ENCODE peak calls at places on chromosomes 11 and 22, in nine cellular contexts. One of them, this sample, is unnamed.

GRCh38 chr11:284081-285020 is 4.6 kb upstream of the PGGHG start:
- DNase-seq in hypothalamus: no peak
- DNase-seq in brain microvascular endothelial cell: no peak
- DNase-seq in GM12891: no peak
- DNase-seq in GM04504: no peak
- DNase-seq in NCI-H1092: no peak
- DNase-seq in iris pigment epithelial cell: no peak
- DNase-seq in nephron progenitor cell: peak; percentile 59
- DNase-seq in testis: peak; percentile 11
- DNase-seq in this sample: no peak

GRCh38 chr11:2215230-2215560 is 43.6 kb upstream of the TH start:
- DNase-seq in brain microvascular endothelial cell: no peak
- DNase-seq in GM12891: no peak
- DNase-seq in GM04504: no peak
- DNase-seq in hypothalamus: no peak
- DNase-seq in NCI-H1092: no peak
- DNase-seq in nephron progenitor cell: no peak
- DNase-seq in testis: no peak
- DNase-seq in iris pigment epithelial cell: no peak
- DNase-seq in this sample: no peak

GRCh38 chr22:41418717-41419116 is 27.9 kb downstream of the TOB2 start:
- DNase-seq in hypothalamus: no peak
- DNase-seq in NCI-H1092: no peak
- DNase-seq in GM12891: no peak
- DNase-seq in brain microvascular endothelial cell: no peak
- DNase-seq in iris pigment epithelial cell: no peak
- DNase-seq in testis: no peak
- DNase-seq in nephron progenitor cell: no peak
- DNase-seq in GM04504: no peak
- DNase-seq in this sample: no peak

GRCh38 chr11:102824541-102824940 is 18.9 kb downstream of the MMP3 start:
- DNase-seq in brain microvascular endothelial cell: no peak
- DNase-seq in GM12891: no peak
- DNase-seq in nephron progenitor cell: no peak
- DNase-seq in testis: no peak
- DNase-seq in NCI-H1092: no peak
- DNase-seq in GM04504: no peak
- DNase-seq in hypothalamus: no peak
- DNase-seq in iris pigment epithelial cell: peak; percentile 11
- DNase-seq in this sample: no peak

GRCh38 chr11:21861314-21861713 is 331.6 kb upstream of the ANO5 start:
- DNase-seq in iris pigment epithelial cell: no peak
- DNase-seq in GM12891: no peak
- DNase-seq in hypothalamus: no peak
- DNase-seq in testis: no peak
- DNase-seq in GM04504: no peak
- DNase-seq in NCI-H1092: no peak
- DNase-seq in nephron progenitor cell: no peak
- DNase-seq in brain microvascular endothelial cell: no peak
- DNase-seq in this sample: no peak

GRCh38 chr11:20474176-20474950 is 86.8 kb downstream of the PRMT3 start:
- DNase-seq in brain microvascular endothelial cell: no peak
- DNase-seq in iris pigment epithelial cell: peak; percentile 2
- DNase-seq in GM04504: no peak
- DNase-seq in nephron progenitor cell: no peak
- DNase-seq in GM12891: no peak
- DNase-seq in testis: no peak
- DNase-seq in NCI-H1092: no peak
- DNase-seq in hypothalamus: peak; percentile 14
- DNase-seq in this sample: no peak

GRCh38 chr11:46366260-46366659 is 15.2 kb upstream of the MDK start:
- DNase-seq in iris pigment epithelial cell: no peak
- DNase-seq in brain microvascular endothelial cell: no peak
- DNase-seq in hypothalamus: no peak
- DNase-seq in NCI-H1092: no peak
- DNase-seq in GM12891: no peak
- DNase-seq in nephron progenitor cell: no peak
- DNase-seq in testis: no peak
- DNase-seq in GM04504: no peak
- DNase-seq in this sample: no peak

GRCh38 chr11:116473790-116474346 is 298.9 kb downstream of the BUD13 start:
- DNase-seq in iris pigment epithelial cell: no peak
- DNase-seq in hypothalamus: no peak
- DNase-seq in NCI-H1092: no peak
- DNase-seq in brain microvascular endothelial cell: no peak
- DNase-seq in GM12891: no peak
- DNase-seq in GM04504: no peak
- DNase-seq in nephron progenitor cell: no peak
- DNase-seq in testis: no peak
- DNase-seq in this sample: no peak

GRCh38 chr11:9759519-9760179 is 95.8 kb downstream of the SWAP70 start:
- DNase-seq in iris pigment epithelial cell: peak; percentile 100
- DNase-seq in hypothalamus: no peak
- DNase-seq in GM12891: no peak
- DNase-seq in brain microvascular endothelial cell: peak; percentile 100
- DNase-seq in testis: peak; percentile 65
- DNase-seq in nephron progenitor cell: no peak
- DNase-seq in NCI-H1092: no peak
- DNase-seq in GM04504: peak; percentile 99
- DNase-seq in this sample: peak; percentile 96

GRCh38 chr22:45905924-45906865 is 70.8 kb downstream of the WNT7B start:
- DNase-seq in brain microvascular endothelial cell: peak; percentile 49
- DNase-seq in GM12891: no peak
- DNase-seq in testis: no peak
- DNase-seq in nephron progenitor cell: peak; percentile 28
- DNase-seq in NCI-H1092: no peak
- DNase-seq in hypothalamus: no peak
- DNase-seq in GM04504: peak; percentile 58
- DNase-seq in iris pigment epithelial cell: peak; percentile 47
- DNase-seq in this sample: peak; percentile 85

GRCh38 chr22:35705141-35705540 is 12.5 kb upstream of the APOL5 start:
- DNase-seq in brain microvascular endothelial cell: peak; percentile 85
- DNase-seq in NCI-H1092: no peak
- DNase-seq in GM04504: peak; percentile 47
- DNase-seq in hypothalamus: no peak
- DNase-seq in testis: no peak
- DNase-seq in GM12891: no peak
- DNase-seq in iris pigment epithelial cell: peak; percentile 90
- DNase-seq in nephron progenitor cell: no peak
- DNase-seq in this sample: peak; percentile 68

GRCh38 chr11:3089236-3090061 is 32.2 kb upstream of the CARS1 start:
- DNase-seq in iris pigment epithelial cell: no peak
- DNase-seq in brain microvascular endothelial cell: no peak
- DNase-seq in GM12891: peak; percentile 8
- DNase-seq in hypothalamus: no peak
- DNase-seq in nephron progenitor cell: no peak
- DNase-seq in testis: no peak
- DNase-seq in GM04504: no peak
- DNase-seq in NCI-H1092: no peak
- DNase-seq in this sample: peak; percentile 4

GRCh38 chr11:16361108-16361869 is 4.9 kb upstream of the SOX6 start:
- DNase-seq in testis: no peak
- DNase-seq in brain microvascular endothelial cell: no peak
- DNase-seq in GM04504: no peak
- DNase-seq in GM12891: no peak
- DNase-seq in NCI-H1092: no peak
- DNase-seq in iris pigment epithelial cell: no peak
- DNase-seq in hypothalamus: no peak
- DNase-seq in nephron progenitor cell: no peak
- DNase-seq in this sample: no peak

GRCh38 chr11:86606849-86607481 is 65.5 kb downstream of the ME3 start:
- DNase-seq in testis: no peak
- DNase-seq in GM04504: no peak
- DNase-seq in NCI-H1092: no peak
- DNase-seq in iris pigment epithelial cell: peak; percentile 42
- DNase-seq in brain microvascular endothelial cell: peak; percentile 45
- DNase-seq in GM12891: no peak
- DNase-seq in hypothalamus: no peak
- DNase-seq in nephron progenitor cell: no peak
- DNase-seq in this sample: no peak

GRCh38 chr22:38435010-38435409 is 20.0 kb downstream of the KCNJ4 start:
- DNase-seq in GM12891: no peak
- DNase-seq in NCI-H1092: no peak
- DNase-seq in nephron progenitor cell: no peak
- DNase-seq in brain microvascular endothelial cell: no peak
- DNase-seq in hypothalamus: no peak
- DNase-seq in GM04504: no peak
- DNase-seq in testis: no peak
- DNase-seq in iris pigment epithelial cell: no peak
- DNase-seq in this sample: no peak

GRCh38 chr11:15127341-15127740 is 12.6 kb downstream of the INSC start:
- DNase-seq in NCI-H1092: no peak
- DNase-seq in GM04504: no peak
- DNase-seq in nephron progenitor cell: no peak
- DNase-seq in GM12891: no peak
- DNase-seq in testis: no peak
- DNase-seq in brain microvascular endothelial cell: peak; percentile 64
- DNase-seq in hypothalamus: no peak
- DNase-seq in iris pigment epithelial cell: peak; percentile 80
- DNase-seq in this sample: peak; percentile 46

GRCh38 chr11:113555071-113555739 is 80.0 kb upstream of the DRD2 start:
- DNase-seq in NCI-H1092: no peak
- DNase-seq in brain microvascular endothelial cell: no peak
- DNase-seq in GM12891: no peak
- DNase-seq in GM04504: no peak
- DNase-seq in iris pigment epithelial cell: no peak
- DNase-seq in testis: no peak
- DNase-seq in hypothalamus: no peak
- DNase-seq in nephron progenitor cell: no peak
- DNase-seq in this sample: no peak

GRCh38 chr11:82747471-82747870 is 13.8 kb upstream of the FAM181B start:
- DNase-seq in NCI-H1092: no peak
- DNase-seq in hypothalamus: no peak
- DNase-seq in nephron progenitor cell: no peak
- DNase-seq in iris pigment epithelial cell: no peak
- DNase-seq in GM12891: no peak
- DNase-seq in brain microvascular endothelial cell: no peak
- DNase-seq in GM04504: no peak
- DNase-seq in testis: no peak
- DNase-seq in this sample: no peak

GRCh38 chr11:121129362-121130340 is 28.6 kb downstream of the TECTA start:
- DNase-seq in GM12891: no peak
- DNase-seq in testis: no peak
- DNase-seq in GM04504: no peak
- DNase-seq in brain microvascular endothelial cell: no peak
- DNase-seq in hypothalamus: no peak
- DNase-seq in nephron progenitor cell: no peak
- DNase-seq in iris pigment epithelial cell: no peak
- DNase-seq in NCI-H1092: no peak
- DNase-seq in this sample: no peak

GRCh38 chr11:61923166-61924015 is 6.0 kb upstream of the RAB3IL1 start:
- DNase-seq in NCI-H1092: no peak
- DNase-seq in iris pigment epithelial cell: peak; percentile 56
- DNase-seq in GM12891: no peak
- DNase-seq in GM04504: no peak
- DNase-seq in nephron progenitor cell: peak; percentile 64
- DNase-seq in testis: peak; percentile 97
- DNase-seq in brain microvascular endothelial cell: peak; percentile 52
- DNase-seq in hypothalamus: no peak
- DNase-seq in this sample: peak; percentile 68

GRCh38 chr11:128629516-128630106 is 42.3 kb upstream of the ETS1 start:
- DNase-seq in hypothalamus: no peak
- DNase-seq in NCI-H1092: no peak
- DNase-seq in GM12891: no peak
- DNase-seq in brain microvascular endothelial cell: no peak
- DNase-seq in GM04504: no peak
- DNase-seq in iris pigment epithelial cell: no peak
- DNase-seq in nephron progenitor cell: no peak
- DNase-seq in testis: no peak
- DNase-seq in this sample: no peak

GRCh38 chr22:49046546-49047305 is 780.9 kb downstream of the BRD1 start:
- DNase-seq in testis: peak; percentile 58
- DNase-seq in GM12891: peak; percentile 67
- DNase-seq in nephron progenitor cell: peak; percentile 84
- DNase-seq in GM04504: no peak
- DNase-seq in iris pigment epithelial cell: no peak
- DNase-seq in brain microvascular endothelial cell: peak; percentile 5
- DNase-seq in hypothalamus: peak; percentile 3
- DNase-seq in NCI-H1092: no peak
- DNase-seq in this sample: no peak

GRCh38 chr11:105168457-105168856 is 28.9 kb upstream of the CARD18 start:
- DNase-seq in brain microvascular endothelial cell: no peak
- DNase-seq in hypothalamus: no peak
- DNase-seq in NCI-H1092: no peak
- DNase-seq in GM04504: no peak
- DNase-seq in GM12891: no peak
- DNase-seq in iris pigment epithelial cell: peak; percentile 39
- DNase-seq in nephron progenitor cell: no peak
- DNase-seq in testis: no peak
- DNase-seq in this sample: no peak

GRCh38 chr11:63289658-63290057 is 46.3 kb upstream of the SLC22A25 start:
- DNase-seq in GM12891: no peak
- DNase-seq in iris pigment epithelial cell: no peak
- DNase-seq in brain microvascular endothelial cell: no peak
- DNase-seq in GM04504: no peak
- DNase-seq in NCI-H1092: no peak
- DNase-seq in nephron progenitor cell: no peak
- DNase-seq in hypothalamus: no peak
- DNase-seq in testis: no peak
- DNase-seq in this sample: no peak

GRCh38 chr11:57073121-57073520 is 84.4 kb downstream of the OR5AK2 start:
- DNase-seq in iris pigment epithelial cell: peak; percentile 14
- DNase-seq in brain microvascular endothelial cell: peak; percentile 20
- DNase-seq in GM12891: no peak
- DNase-seq in nephron progenitor cell: no peak
- DNase-seq in NCI-H1092: no peak
- DNase-seq in hypothalamus: no peak
- DNase-seq in GM04504: no peak
- DNase-seq in testis: no peak
- DNase-seq in this sample: peak; percentile 4

GRCh38 chr11:130209128-130209932 is 49.7 kb downstream of the ST14 start:
- DNase-seq in brain microvascular endothelial cell: no peak
- DNase-seq in GM04504: no peak
- DNase-seq in iris pigment epithelial cell: no peak
- DNase-seq in hypothalamus: no peak
- DNase-seq in NCI-H1092: no peak
- DNase-seq in GM12891: no peak
- DNase-seq in testis: peak; percentile 11
- DNase-seq in nephron progenitor cell: no peak
- DNase-seq in this sample: peak; percentile 5

GRCh38 chr11:45644981-45645889 is 20.2 kb downstream of the CHST1 start:
- DNase-seq in GM12891: no peak
- DNase-seq in iris pigment epithelial cell: no peak
- DNase-seq in testis: no peak
- DNase-seq in nephron progenitor cell: no peak
- DNase-seq in hypothalamus: no peak
- DNase-seq in NCI-H1092: no peak
- DNase-seq in GM04504: no peak
- DNase-seq in brain microvascular endothelial cell: no peak
- DNase-seq in this sample: peak; percentile 1

GRCh38 chr22:36736701-36737320 is 33.3 kb upstream of the CACNG2 start:
- DNase-seq in GM12891: no peak
- DNase-seq in GM04504: no peak
- DNase-seq in NCI-H1092: no peak
- DNase-seq in hypothalamus: no peak
- DNase-seq in testis: peak; percentile 9
- DNase-seq in iris pigment epithelial cell: no peak
- DNase-seq in brain microvascular endothelial cell: no peak
- DNase-seq in nephron progenitor cell: no peak
- DNase-seq in this sample: no peak

GRCh38 chr11:123046473-123047264 is 15.3 kb downstream of the HSPA8 start:
- DNase-seq in GM04504: no peak
- DNase-seq in hypothalamus: no peak
- DNase-seq in NCI-H1092: no peak
- DNase-seq in brain microvascular endothelial cell: no peak
- DNase-seq in nephron progenitor cell: no peak
- DNase-seq in iris pigment epithelial cell: no peak
- DNase-seq in GM12891: no peak
- DNase-seq in testis: no peak
- DNase-seq in this sample: no peak

GRCh38 chr22:44107341-44107740 is 73.4 kb upstream of the PARVG start:
- DNase-seq in NCI-H1092: no peak
- DNase-seq in nephron progenitor cell: no peak
- DNase-seq in GM04504: no peak
- DNase-seq in brain microvascular endothelial cell: no peak
- DNase-seq in GM12891: no peak
- DNase-seq in iris pigment epithelial cell: no peak
- DNase-seq in testis: no peak
- DNase-seq in hypothalamus: no peak
- DNase-seq in this sample: no peak

GRCh38 chr11:70478194-70478890 is 80.0 kb downstream of the CTTN start:
- DNase-seq in testis: no peak
- DNase-seq in nephron progenitor cell: no peak
- DNase-seq in brain microvascular endothelial cell: no peak
- DNase-seq in GM12891: no peak
- DNase-seq in NCI-H1092: no peak
- DNase-seq in GM04504: no peak
- DNase-seq in hypothalamus: no peak
- DNase-seq in iris pigment epithelial cell: no peak
- DNase-seq in this sample: no peak